ENCODE peak calls at places on chromosomes 3 and 15, in eight cellular contexts. Z is progenitor cell of endocrine pancreas; D is effector memory CD8-positive, alpha-beta T cell; B is HT-29; P is NCI-H460; F is A172; I is activated gamma-delta T cell; S is ELF-1. V is an unnamed sample.

GRCh38 chr3:152097120-152097519 is 171.6 kb upstream of the MBNL1 start:
- DNase-seq in Z (no peak), D (no peak), B (no peak), P (no peak), F (no peak), I (no peak), S (no peak), V (no peak)

GRCh38 chr3:4670352-4670751 is 177.2 kb downstream of the ITPR1 start:
- DNase-seq in Z (no peak), D (no peak), B (no peak), P (peak), F (peak), I (no peak), S (peak), V (no peak)

GRCh38 chr3:100915706-100916105 is 77.5 kb downstream of the ABI3BP start:
- DNase-seq in Z (no peak), D (no peak), B (no peak), P (no peak), F (no peak), I (no peak), S (no peak), V (no peak)

GRCh38 chr15:57897870-57898269 is 167.6 kb downstream of the ALDH1A2 start:
- DNase-seq in Z (no peak), D (no peak), B (no peak), P (no peak), F (no peak), I (no peak), S (no peak), V (no peak)

GRCh38 chr3:139261754-139262632 is 81.8 kb upstream of the MRPS22 start:
- DNase-seq in Z (no peak), D (no peak), B (no peak), P (no peak), F (no peak), I (no peak), S (no peak), V (no peak)

GRCh38 chr15:101182215-101182614 is 69.6 kb downstream of the CHSY1 start:
- DNase-seq in Z (no peak), D (no peak), B (no peak), P (no peak), F (no peak), I (no peak), S (no peak), V (no peak)

GRCh38 chr3:141920701-141921100 is 44.3 kb downstream of the ATP1B3 start:
- DNase-seq in Z (no peak), D (no peak), B (no peak), P (no peak), F (no peak), I (no peak), S (no peak), V (no peak)

GRCh38 chr3:187352581-187353575 is 15.3 kb upstream of the RTP4 start:
- DNase-seq in Z (no peak), D (no peak), B (no peak), P (no peak), F (no peak), I (no peak), S (peak), V (no peak)

GRCh38 chr3:165852710-165853109 is 15.5 kb upstream of the BCHE start:
- DNase-seq in Z (no peak), D (no peak), B (no peak), P (no peak), F (peak), I (no peak), S (no peak), V (no peak)

GRCh38 chr3:197522881-197523342 is 32.9 kb downstream of the BDH1 start:
- DNase-seq in Z (no peak), D (no peak), B (no peak), P (no peak), F (no peak), I (no peak), S (no peak), V (no peak)

GRCh38 chr15:32029862-32030781 is at the start of gene CHRNA7:
- DNase-seq in Z (peak), D (no peak), B (peak), P (peak), F (no peak), I (no peak), S (peak), V (no peak)

GRCh38 chr3:108595304-108595703 is 5.8 kb downstream of the DZIP3 start:
- DNase-seq in Z (no peak), D (no peak), B (no peak), P (no peak), F (no peak), I (no peak), S (no peak), V (no peak)

GRCh38 chr3:40858364-40859115 is 333.8 kb downstream of the ZNF621 start:
- DNase-seq in Z (no peak), D (no peak), B (no peak), P (no peak), F (no peak), I (no peak), S (no peak), V (no peak)

GRCh38 chr3:173761161-173761560 is 363.6 kb downstream of the NLGN1 start:
- DNase-seq in Z (no peak), D (no peak), B (no peak), P (no peak), F (no peak), I (no peak), S (no peak), V (no peak)

GRCh38 chr3:127484601-127485388 is 105.7 kb downstream of the TPRA1 start:
- DNase-seq in Z (peak), D (no peak), B (no peak), P (no peak), F (peak), I (no peak), S (no peak), V (no peak)

V was measured in naive B cell.